ENCODE peak calls at places on chromosomes 16 and 17, in four cellular contexts. P is HepG2, I is GM12878, S is H1. Q is an unnamed sample.

GRCh38 chr16:52912565-52913173 is 140.0 kb downstream of the CHD9NB start:
- DNase-seq in I (peak; percentile 11), P (peak; percentile 78), S (peak; percentile 82), Q (peak; percentile 55)

GRCh38 chr16:23081675-23082119 is 67.6 kb downstream of the USP31 start:
- DNase-seq in P (no peak), I (no peak), S (no peak), Q (peak; percentile 42)

GRCh38 chr16:11597268-11597690 is 10.6 kb upstream of the LITAF start:
- DNase-seq in P (no peak), I (no peak), S (no peak), Q (no peak)

GRCh38 chr17:43468746-43469544 is 14.8 kb upstream of the DHX8 start:
- DNase-seq in S (no peak), I (no peak), P (peak; percentile 74), Q (no peak)

GRCh38 chr16:51938861-51939260 is 608.1 kb downstream of the TOX3 start:
- DNase-seq in P (no peak), I (no peak), S (no peak), Q (no peak)

GRCh38 chr17:40707720-40708119 is 4.2 kb upstream of the KRT24 start:
- DNase-seq in S (no peak), P (peak; percentile 33), I (no peak), Q (no peak)

GRCh38 chr17:15291674-15292361 is 26.7 kb upstream of the PMP22 start:
- DNase-seq in P (no peak), S (no peak), I (no peak), Q (no peak)

GRCh38 chr17:71983828-71984227 is 137.0 kb upstream of the SOX9 start:
- DNase-seq in S (no peak), P (no peak), I (no peak), Q (no peak)

GRCh38 chr17:7336240-7337175 is at the start of gene ACAP1:
- DNase-seq in P (no peak), S (peak; percentile 79), I (no peak), Q (no peak)

GRCh38 chr17:34254146-34254545 is 939 bp upstream of the CCL2 start:
- DNase-seq in S (no peak), P (no peak), I (no peak), Q (no peak)

GRCh38 chr16:65704866-65705265 is 583.0 kb upstream of the CDH11 start:
- DNase-seq in P (no peak), I (no peak), S (no peak), Q (no peak)

GRCh38 chr16:67345401-67345800 is 18.8 kb downstream of the LRRC36 start:
- DNase-seq in I (no peak), P (no peak), S (no peak), Q (no peak)

GRCh38 chr17:80927791-80928216 is 63.8 kb upstream of the CHMP6 start:
- DNase-seq in I (no peak), P (no peak), S (no peak), Q (no peak)

GRCh38 chr17:72715906-72716572 is 376.4 kb downstream of the SLC39A11 start:
- DNase-seq in I (no peak), S (no peak), P (peak; percentile 94), Q (no peak)

GRCh38 chr16:11219188-11219587 is 36.8 kb downstream of the SOCS1 start:
- DNase-seq in P (no peak), S (no peak), I (no peak), Q (no peak)

GRCh38 chr16:77409311-77409710 is 25.5 kb downstream of the ADAMTS18 start:
- DNase-seq in I (no peak), S (no peak), P (no peak), Q (peak; percentile 24)

GRCh38 chr16:66936462-66936861 is 1.1 kb downstream of the CES2 start:
- DNase-seq in I (no peak), S (no peak), P (no peak), Q (no peak)

GRCh38 chr17:41579484-41580243 is 7.0 kb downstream of the KRT14 start:
- DNase-seq in I (peak; percentile 21), S (peak; percentile 98), P (peak; percentile 85), Q (peak; percentile 90)

GRCh38 chr17:1460233-1460632 is 4.2 kb upstream of the CRK start:
- DNase-seq in I (no peak), S (no peak), P (peak; percentile 45), Q (no peak)

GRCh38 chr16:2190659-2191445 is 5.6 kb downstream of the CASKIN1 start:
- DNase-seq in S (no peak), P (peak; percentile 35), I (no peak), Q (no peak)

GRCh38 chr16:2191446-2191706 is 5.0 kb downstream of the CASKIN1 start:
- DNase-seq in P (no peak), I (no peak), S (no peak), Q (no peak)

GRCh38 chr16:2188395-2188794 is 8.0 kb downstream of the CASKIN1 start:
- DNase-seq in P (no peak), I (no peak), S (no peak), Q (no peak)

GRCh38 chr16:2190002-2190658 is 6.3 kb downstream of the CASKIN1 start:
- DNase-seq in S (no peak), I (no peak), P (peak; percentile 31), Q (no peak)

GRCh38 chr16:2189252-2189893 is 7.0 kb downstream of the CASKIN1 start:
- DNase-seq in P (no peak), I (no peak), S (no peak), Q (no peak)
- H3K9ac ChIP-seq in P (no peak overlapping the region), I (no peak overlapping the region), S (no peak overlapping the region), Q (no peak overlapping the region)

GRCh38 chr17:79659376-79659775 is 48.5 kb upstream of the RBFOX3 start:
- DNase-seq in I (no peak), P (no peak), S (no peak), Q (no peak)

GRCh38 chr17:79657861-79658810 is 47.3 kb upstream of the RBFOX3 start:
- DNase-seq in I (no peak), P (no peak), S (peak; percentile 34), Q (no peak)

GRCh38 chr17:79661292-79662041 is 50.6 kb upstream of the RBFOX3 start:
- DNase-seq in P (no peak), S (peak; percentile 8), I (no peak), Q (no peak)

GRCh38 chr17:79657036-79657435 is 46.2 kb upstream of the RBFOX3 start:
- DNase-seq in I (no peak), P (no peak), S (peak; percentile 16), Q (no peak)

GRCh38 chr17:79658811-79659207 is 48.0 kb upstream of the RBFOX3 start:
- DNase-seq in P (peak; percentile 27), S (peak; percentile 64), I (no peak), Q (peak; percentile 77)
- TF ChIP-seq TCF12 in P (no peak), S (no peak), I (no peak), Q (no peak)

GRCh38 chr16:14248791-14249190 is 177.7 kb downstream of the MRTFB start:
- DNase-seq in I (no peak), S (no peak), P (no peak), Q (no peak)
- H3K9ac ChIP-seq in I (no peak overlapping the region), S (no peak overlapping the region), P (no peak overlapping the region), Q (no peak overlapping the region)

GRCh38 chr16:81624718-81625543 is 154.2 kb upstream of the PLCG2 start:
- DNase-seq in I (no peak), S (no peak), P (peak; percentile 88), Q (no peak)
- TF ChIP-seq TCF12 in I (no peak), S (no peak), P (peak; percentile 63), Q (no peak)

GRCh38 chr16:56775162-56775561 is 45.2 kb downstream of the NUP93 start:
- DNase-seq in I (no peak), P (no peak), S (no peak), Q (no peak)

GRCh38 chr16:56774009-56774408 is 44.1 kb downstream of the NUP93 start:
- DNase-seq in P (no peak), I (no peak), S (no peak), Q (no peak)

GRCh38 chr16:56773531-56773930 is 43.6 kb downstream of the NUP93 start:
- DNase-seq in I (no peak), P (no peak), S (no peak), Q (no peak)

GRCh38 chr16:56769674-56770073 is 39.7 kb downstream of the NUP93 start:
- DNase-seq in P (no peak), I (no peak), S (no peak), Q (no peak)

GRCh38 chr16:56771558-56772279 is 41.8 kb downstream of the NUP93 start:
- DNase-seq in I (no peak), S (no peak), P (no peak), Q (no peak)
- H3K9ac ChIP-seq in I (no peak overlapping the region), S (no peak overlapping the region), P (no peak overlapping the region), Q (no peak overlapping the region)

GRCh38 chr17:76268991-76269981 is 4.1 kb downstream of the UBALD2 start:
- DNase-seq in S (no peak), P (no peak), I (no peak), Q (peak; percentile 44)

GRCh38 chr17:76266244-76266938 is 1.2 kb downstream of the UBALD2 start:
- DNase-seq in S (no peak), I (no peak), P (peak; percentile 52), Q (peak; percentile 50)

GRCh38 chr17:76267051-76267576 is 2.0 kb downstream of the UBALD2 start:
- DNase-seq in I (no peak), P (no peak), S (no peak), Q (no peak)

GRCh38 chr17:76270127-76270592 is 5.0 kb downstream of the UBALD2 start:
- DNase-seq in P (no peak), S (no peak), I (no peak), Q (peak; percentile 47)

GRCh38 chr17:76268015-76268749 is 3.0 kb downstream of the UBALD2 start:
- DNase-seq in P (no peak), I (peak; percentile 76), S (no peak), Q (peak; percentile 39)
- TF ChIP-seq TCF12 in P (no peak), I (peak; percentile 72), S (no peak), Q (no peak)

GRCh38 chr17:45320931-45321461 is 4.2 kb upstream of the MAP3K14 start:
- DNase-seq in S (no peak), I (no peak), P (no peak), Q (no peak)

GRCh38 chr17:45318561-45319230 is 1.9 kb upstream of the MAP3K14 start:
- DNase-seq in P (no peak), S (no peak), I (no peak), Q (no peak)

GRCh38 chr17:45320349-45320930 is 3.6 kb upstream of the MAP3K14 start:
- DNase-seq in P (no peak), S (no peak), I (no peak), Q (no peak)

GRCh38 chr17:45317113-45317820 is 447 bp upstream of the MAP3K14 start:
- DNase-seq in P (peak; percentile 100), I (peak; percentile 100), S (peak; percentile 99), Q (peak; percentile 99)

GRCh38 chr17:45319239-45319703 is 2.5 kb upstream of the MAP3K14 start:
- DNase-seq in S (no peak), I (no peak), P (no peak), Q (no peak)
- H3K9ac ChIP-seq in S (no peak overlapping the region), I (no peak overlapping the region), P (no peak overlapping the region), Q (peak overlapping the region; percentile 65)